ENCODE peak calls at places on chromosomes 11 and 22, in nine cellular contexts. T is Jurkat, Clone E6-1; X is skeletal muscle cell; F is left lung; A is AG04449; C is BJ; Y is upper lobe of left lung; L is mucosa of descending colon; V is astrocyte of the spinal cord. E is an unnamed sample.

GRCh38 chr22:25747245-25747944 is 5.4 kb downstream of the MYO18B start:
- DNase-seq in T (no peak), X (peak), F (no peak), A (peak), C (peak), Y (no peak), L (peak), V (peak), E (peak)

GRCh38 chr11:417652-418342 is 3.0 kb upstream of the SIGIRR start:
- DNase-seq in T (no peak), X (no peak), F (no peak), A (no peak), C (no peak), Y (peak), L (peak), V (no peak), E (no peak)

GRCh38 chr11:69881467-69882269 is 62.5 kb upstream of the FGF3 start:
- DNase-seq in T (no peak), X (no peak), F (peak), A (no peak), C (no peak), Y (peak), L (peak), V (no peak), E (no peak)

GRCh38 chr11:79013509-79013908 is 427.3 kb downstream of the TENM4 start:
- DNase-seq in T (no peak), X (peak), F (no peak), A (no peak), C (no peak), Y (peak), L (no peak), V (no peak), E (no peak)

GRCh38 chr11:27215471-27216267 is 147.3 kb downstream of the CCDC34 start:
- DNase-seq in T (no peak), X (no peak), F (peak), A (no peak), C (no peak), Y (no peak), L (no peak), V (peak), E (no peak)

GRCh38 chr11:93700830-93701229 is 39.3 kb downstream of the CEP295 start:
- DNase-seq in T (no peak), X (no peak), F (no peak), A (peak), C (no peak), Y (no peak), L (no peak), V (peak), E (no peak)

GRCh38 chr11:36088234-36088975 is 144.5 kb downstream of the LDLRAD3 start:
- DNase-seq in T (no peak), X (no peak), F (no peak), A (no peak), C (peak), Y (no peak), L (no peak), V (peak), E (no peak)

GRCh38 chr22:47167056-47167455 is 404.6 kb downstream of the TBC1D22A start:
- DNase-seq in T (no peak), X (no peak), F (peak), A (no peak), C (no peak), Y (no peak), L (no peak), V (no peak), E (no peak)

GRCh38 chr11:34667810-34668582 is 47.1 kb downstream of the EHF start:
- DNase-seq in T (no peak), X (no peak), F (no peak), A (no peak), C (no peak), Y (no peak), L (no peak), V (no peak), E (no peak)

GRCh38 chr22:32725369-32725988 is 76.0 kb upstream of the TIMP3 start:
- DNase-seq in T (no peak), X (no peak), F (no peak), A (no peak), C (no peak), Y (no peak), L (no peak), V (no peak), E (no peak)

GRCh38 chr11:11622772-11623531 is 1.1 kb upstream of the GALNT18 start:
- DNase-seq in T (no peak), X (no peak), F (no peak), A (no peak), C (no peak), Y (no peak), L (no peak), V (no peak), E (no peak)

GRCh38 chr11:86138958-86139357 is 70.1 kb upstream of the PICALM start:
- DNase-seq in T (peak), X (no peak), F (no peak), A (no peak), C (no peak), Y (no peak), L (no peak), V (no peak), E (no peak)

GRCh38 chr11:79417069-79417920 is 23.5 kb downstream of the TENM4 start:
- DNase-seq in T (no peak), X (no peak), F (no peak), A (no peak), C (no peak), Y (no peak), L (no peak), V (no peak), E (no peak)

GRCh38 chr11:68840661-68841653 is 759 bp downstream of the CPT1A start:
- DNase-seq in T (no peak), X (no peak), F (peak), A (no peak), C (no peak), Y (peak), L (peak), V (peak), E (peak)

GRCh38 chr11:64088159-64089026 is 52.7 kb downstream of the FLRT1 start:
- DNase-seq in T (peak), X (no peak), F (no peak), A (no peak), C (no peak), Y (peak), L (no peak), V (no peak), E (no peak)

GRCh38 chr11:128616158-128616557 is 28.8 kb upstream of the ETS1 start:
- DNase-seq in T (no peak), X (no peak), F (no peak), A (no peak), C (no peak), Y (no peak), L (no peak), V (no peak), E (no peak)

GRCh38 chr11:69287968-69288882 is 5.7 kb upstream of the MYEOV start:
- DNase-seq in T (no peak), X (no peak), F (peak), A (no peak), C (no peak), Y (no peak), L (peak), V (no peak), E (peak)

GRCh38 chr11:76823481-76824028 is 37.2 kb upstream of the ACER3 start:
- DNase-seq in T (no peak), X (no peak), F (no peak), A (no peak), C (no peak), Y (no peak), L (no peak), V (peak), E (peak)

GRCh38 chr11:121464352-121464946 is 11.7 kb upstream of the SORL1-AS1 start:
- DNase-seq in T (no peak), X (peak), F (peak), A (peak), C (peak), Y (peak), L (peak), V (peak), E (peak)

GRCh38 chr11:17733261-17733660 is 1.3 kb upstream of the KCNC1 start:
- DNase-seq in T (no peak), X (no peak), F (no peak), A (no peak), C (no peak), Y (no peak), L (no peak), V (no peak), E (no peak)

GRCh38 chr11:60786811-60787567 is 1.9 kb downstream of the MS4A10 start:
- DNase-seq in T (no peak), X (peak), F (no peak), A (peak), C (peak), Y (no peak), L (peak), V (peak), E (peak)

GRCh38 chr11:117461396-117462182 is 133.9 kb downstream of the CEP164 start:
- DNase-seq in T (no peak), X (no peak), F (no peak), A (no peak), C (no peak), Y (no peak), L (no peak), V (no peak), E (no peak)

GRCh38 chr22:48238966-48239365 is 1476.5 kb downstream of the TBC1D22A start:
- DNase-seq in T (no peak), X (no peak), F (no peak), A (no peak), C (no peak), Y (no peak), L (no peak), V (no peak), E (no peak)

GRCh38 chr11:69005631-69006368 is 7.2 kb downstream of the MRGPRF start:
- DNase-seq in T (no peak), X (no peak), F (peak), A (no peak), C (no peak), Y (peak), L (no peak), V (no peak), E (no peak)

GRCh38 chr11:75259711-75260110 is 19.1 kb downstream of the TPBGL start:
- DNase-seq in T (no peak), X (no peak), F (peak), A (no peak), C (no peak), Y (no peak), L (no peak), V (no peak), E (no peak)

GRCh38 chr22:26679003-26679629 is 21.7 kb downstream of the MIAT start:
- DNase-seq in T (peak), X (peak), F (peak), A (no peak), C (no peak), Y (no peak), L (no peak), V (peak), E (peak)

GRCh38 chr22:19466848-19467752 is 11.9 kb downstream of the UFD1 start:
- DNase-seq in T (no peak), X (no peak), F (no peak), A (no peak), C (no peak), Y (no peak), L (no peak), V (no peak), E (no peak)

GRCh38 chr11:107157146-107157808 is 139.0 kb upstream of the GUCY1A2 start:
- DNase-seq in T (no peak), X (no peak), F (no peak), A (no peak), C (no peak), Y (no peak), L (no peak), V (no peak), E (no peak)

GRCh38 chr22:35552186-35552842 is 11.7 kb downstream of the RASD2 start:
- DNase-seq in T (peak), X (peak), F (no peak), A (no peak), C (no peak), Y (no peak), L (no peak), V (peak), E (peak)

GRCh38 chr11:82818399-82819043 is 81.7 kb downstream of the PRCP start:
- DNase-seq in T (no peak), X (no peak), F (no peak), A (no peak), C (no peak), Y (no peak), L (no peak), V (no peak), E (peak)

GRCh38 chr11:32615422-32615821 is 31.8 kb downstream of the EIF3M start:
- DNase-seq in T (no peak), X (no peak), F (no peak), A (no peak), C (no peak), Y (no peak), L (no peak), V (no peak), E (no peak)

GRCh38 chr11:131447898-131448297 is 77.5 kb downstream of the NTM start:
- DNase-seq in T (no peak), X (no peak), F (no peak), A (no peak), C (no peak), Y (peak), L (no peak), V (no peak), E (no peak)

GRCh38 chr22:36914383-36914752 is 940 bp downstream of the CSF2RB start:
- DNase-seq in T (no peak), X (no peak), F (no peak), A (no peak), C (no peak), Y (no peak), L (no peak), V (no peak), E (no peak)

GRCh38 chr11:12556788-12557384 is 117.3 kb upstream of the TEAD1 start:
- DNase-seq in T (no peak), X (peak), F (peak), A (peak), C (peak), Y (no peak), L (no peak), V (peak), E (peak)

GRCh38 chr11:13550761-13551160 is 55.0 kb upstream of the PTH start:
- DNase-seq in T (no peak), X (no peak), F (no peak), A (no peak), C (no peak), Y (no peak), L (no peak), V (no peak), E (no peak)

GRCh38 chr11:2926611-2927492 is 2.4 kb downstream of the PHLDA2 start:
- DNase-seq in T (no peak), X (no peak), F (peak), A (no peak), C (no peak), Y (peak), L (peak), V (no peak), E (no peak)
- H3K4me3 ChIP-seq in T (no peak), X (peak), F (no peak), A (peak), C (no peak), Y (no peak), L (no peak), V (peak), E (peak)

GRCh38 chr11:57566035-57566504 is 1.4 kb downstream of the UBE2L6 start:
- DNase-seq in T (peak), X (no peak), F (no peak), A (no peak), C (no peak), Y (no peak), L (no peak), V (peak), E (peak)
- H3K4me3 ChIP-seq in T (peak), X (peak), F (peak), A (peak), C (peak), Y (peak), L (no peak), V (peak), E (peak)

DNA sequence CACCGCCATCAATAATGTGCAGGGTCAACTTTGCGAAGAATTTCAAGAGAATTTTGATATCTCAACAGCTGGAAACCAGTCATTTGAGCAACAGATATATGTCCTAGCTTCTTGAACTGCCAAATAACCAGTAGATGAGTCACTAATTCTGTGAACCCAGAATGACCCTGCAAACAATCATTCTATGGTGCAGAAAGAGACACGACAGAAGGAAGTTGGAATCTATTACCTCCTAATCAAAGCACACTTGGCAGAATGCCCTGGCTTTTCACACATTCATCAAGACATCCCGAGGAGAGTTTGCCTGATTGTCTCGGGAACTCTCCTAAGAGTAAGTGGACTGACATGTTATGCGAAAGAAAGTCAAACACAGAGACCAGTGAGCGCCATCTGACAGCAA is 621.1 kb downstream of the OPCML start:
- DNase-seq in T (no peak), X (peak), F (no peak), A (no peak), C (no peak), Y (no peak), L (no peak), V (peak), E (peak)
- H3K4me3 ChIP-seq in T (no peak), X (no peak), F (no peak), A (no peak), C (no peak), Y (no peak), L (no peak), V (no peak), E (no peak)

DNA sequence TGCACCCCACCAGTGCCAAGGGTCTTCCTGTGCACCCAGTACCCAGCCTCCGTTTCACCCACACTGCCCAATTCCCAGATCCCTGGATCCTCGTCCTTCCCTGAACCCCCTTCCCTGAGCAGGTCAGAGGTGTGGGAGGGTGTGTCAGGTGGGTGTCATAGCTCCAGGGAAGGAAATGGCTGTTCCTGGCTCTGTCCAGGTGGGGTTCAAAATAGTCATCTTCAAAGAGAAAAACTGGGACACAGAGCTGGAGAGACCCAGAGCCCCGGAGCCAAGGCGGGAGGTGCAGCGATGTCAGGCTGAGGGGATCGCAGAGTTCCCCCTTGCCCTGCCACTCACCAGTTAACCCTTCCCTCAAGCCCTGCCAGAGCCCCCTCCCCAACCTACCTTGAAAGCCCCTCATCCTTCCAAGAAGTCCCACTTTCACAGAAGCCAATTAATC is 698 bp downstream of the C1QTNF4 start:
- DNase-seq in T (no peak), X (no peak), F (no peak), A (no peak), C (no peak), Y (no peak), L (no peak), V (no peak), E (no peak)
- H3K4me3 ChIP-seq in T (no peak), X (peak), F (no peak), A (no peak), C (no peak), Y (no peak), L (no peak), V (peak), E (no peak)

GRCh38 chr22:28977050-28977449 is 84.6 kb downstream of the C22orf31 start:
- DNase-seq in T (no peak), X (no peak), F (no peak), A (no peak), C (no peak), Y (no peak), L (no peak), V (peak), E (no peak)

GRCh38 chr22:28978158-28978557 is 83.5 kb downstream of the C22orf31 start:
- DNase-seq in T (no peak), X (no peak), F (no peak), A (no peak), C (no peak), Y (no peak), L (no peak), V (peak), E (no peak)

GRCh38 chr22:28978863-28979799 is 82.5 kb downstream of the C22orf31 start:
- DNase-seq in T (no peak), X (no peak), F (no peak), A (no peak), C (no peak), Y (no peak), L (no peak), V (no peak), E (peak)

GRCh38 chr22:28977481-28977971 is 84.1 kb downstream of the C22orf31 start:
- DNase-seq in T (no peak), X (no peak), F (no peak), A (no peak), C (no peak), Y (no peak), L (no peak), V (peak), E (peak)

GRCh38 chr22:28976588-28976987 is 85.0 kb downstream of the C22orf31 start:
- DNase-seq in T (no peak), X (no peak), F (no peak), A (peak), C (no peak), Y (no peak), L (no peak), V (peak), E (no peak)
- H3K4me3 ChIP-seq in T (no peak), X (no peak), F (no peak), A (peak), C (no peak), Y (no peak), L (no peak), V (no peak), E (no peak)

DNA sequence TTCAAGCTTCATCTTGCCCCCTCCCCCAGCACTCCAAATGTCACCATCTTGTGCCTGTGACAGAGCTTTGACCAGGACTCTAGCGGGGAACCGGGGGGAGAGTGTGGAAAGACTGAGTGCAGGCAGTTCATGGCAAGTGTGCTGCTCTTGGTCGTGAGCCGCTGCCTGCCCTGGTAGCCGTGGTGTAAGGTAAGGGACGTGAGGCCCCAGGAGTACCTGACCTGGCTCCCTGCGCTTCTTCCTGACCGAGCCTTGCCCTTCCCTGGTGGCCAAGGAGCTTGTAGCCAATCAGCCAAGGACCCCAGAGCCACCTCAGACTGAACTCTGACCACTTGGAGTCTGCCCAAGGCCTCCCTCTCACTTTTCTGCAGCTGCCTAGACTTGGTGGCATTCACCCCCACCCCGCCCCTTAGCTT is 1.3 kb downstream of the DGKZ start:
- DNase-seq in T (no peak), X (no peak), F (no peak), A (no peak), C (no peak), Y (no peak), L (no peak), V (no peak), E (peak)
- H3K4me3 ChIP-seq in T (peak), X (peak), F (no peak), A (peak), C (peak), Y (peak), L (no peak), V (peak), E (peak)

DNA sequence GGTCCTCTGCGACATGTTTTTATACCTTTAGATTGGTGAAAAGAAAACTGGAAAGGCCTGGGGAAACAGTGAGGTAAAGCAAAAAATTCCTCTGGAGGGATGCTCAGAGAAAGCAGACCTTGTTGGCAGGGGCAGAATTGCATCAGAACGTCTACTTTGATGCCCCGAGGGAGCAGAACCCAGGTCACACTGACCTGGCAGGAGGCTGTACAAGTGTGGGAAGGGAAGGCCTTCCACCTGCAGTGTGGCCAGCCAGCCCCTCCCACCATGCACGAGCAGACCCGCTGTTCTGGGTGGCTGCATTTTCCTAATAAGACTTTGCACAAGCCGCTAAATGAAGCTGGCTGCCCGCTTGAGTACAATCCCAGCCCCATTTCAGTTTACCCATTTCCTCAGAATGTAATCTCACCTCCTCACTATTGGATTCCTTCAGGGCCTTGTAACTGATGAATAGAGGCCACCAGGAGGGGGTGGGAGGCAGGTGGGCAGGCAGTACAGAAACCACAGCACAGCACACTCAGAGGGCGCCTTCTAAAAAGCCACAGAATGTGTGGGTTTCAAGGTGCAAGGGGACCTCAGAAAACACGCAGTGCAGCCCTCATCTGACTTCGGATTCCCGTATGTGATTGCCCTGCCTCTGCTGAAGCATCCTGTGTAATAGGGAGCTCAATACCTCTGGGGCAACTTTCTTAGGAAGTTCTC is 316.6 kb downstream of the OPCML start:
- DNase-seq in T (peak), X (no peak), F (no peak), A (no peak), C (no peak), Y (no peak), L (no peak), V (no peak), E (no peak)
- H3K4me3 ChIP-seq in T (no peak), X (no peak), F (no peak), A (no peak), C (no peak), Y (no peak), L (no peak), V (no peak), E (no peak)

E was measured in small intestine.